ENCODE peak calls at places on chromosomes 2 and 18, in seven cellular contexts. K, D, E, M, G, N and V are unnamed samples.

GRCh38 chr2:14761118-14761517 is 128.6 kb downstream of the LRATD1 start:
- DNase-seq in M (no peak), K (no peak), D (no peak), E (no peak), G (no peak), N (no peak), V (no peak)

GRCh38 chr2:33111002-33111446 is 164.3 kb downstream of the LTBP1 start:
- DNase-seq in G (no peak), E (no peak), D (no peak), K (no peak), N (no peak), M (no peak), V (no peak)

GRCh38 chr2:232365621-232366321 is 12.8 kb upstream of the ALPP start:
- DNase-seq in K (peak; percentile 52), E (no peak), M (peak; percentile 51), D (no peak), N (peak; percentile 24), G (peak; percentile 45), V (no peak)

GRCh38 chr2:111155610-111156009 is 34.9 kb downstream of the BCL2L11 start:
- DNase-seq in E (no peak), N (no peak), M (no peak), K (no peak), G (no peak), D (no peak), V (no peak)

GRCh38 chr18:6731197-6731596 is 1.7 kb downstream of the ARHGAP28 start:
- DNase-seq in E (no peak), M (no peak), N (no peak), G (no peak), D (no peak), K (no peak), V (no peak)

GRCh38 chr2:212723226-212723625 is 184.6 kb upstream of the ERBB4 start:
- DNase-seq in E (no peak), G (no peak), N (no peak), M (no peak), D (no peak), K (no peak), V (no peak)

GRCh38 chr18:9708057-9708881 is at the start of gene RAB31:
- DNase-seq in M (peak; percentile 94), D (no peak), K (peak; percentile 44), E (peak; percentile 74), G (peak; percentile 97), N (peak; percentile 97), V (peak; percentile 51)

GRCh38 chr18:79503891-79504475 is 108.3 kb downstream of the NFATC1 start:
- DNase-seq in G (no peak), N (no peak), K (no peak), E (peak; percentile 3), D (no peak), M (no peak), V (no peak)

GRCh38 chr2:198315791-198316190 is 511.4 kb downstream of the PLCL1 start:
- DNase-seq in G (no peak), D (no peak), E (no peak), K (no peak), N (no peak), M (no peak), V (no peak)

GRCh38 chr2:151762694-151763093 is 28.4 kb upstream of the NEB start:
- DNase-seq in G (no peak), E (no peak), K (no peak), M (no peak), D (no peak), N (peak; percentile 35), V (no peak)

GRCh38 chr2:172128484-172128883 is 25.8 kb upstream of the DLX2 start:
- DNase-seq in N (no peak), M (no peak), E (no peak), G (no peak), K (no peak), D (no peak), V (no peak)

GRCh38 chr2:148259674-148260073 is 238.8 kb downstream of the MBD5 start:
- DNase-seq in N (peak; percentile 12), G (no peak), M (no peak), E (no peak), K (no peak), D (no peak), V (no peak)

GRCh38 chr18:8176554-8176953 is 432.7 kb upstream of the RAB12 start:
- DNase-seq in K (no peak), D (no peak), E (no peak), N (no peak), G (no peak), M (no peak), V (no peak)

GRCh38 chr2:144128104-144128746 is 391.7 kb downstream of the ZEB2 start:
- DNase-seq in G (no peak), D (no peak), E (no peak), K (no peak), N (no peak), M (no peak), V (no peak)

GRCh38 chr18:79531386-79531785 is 135.7 kb downstream of the NFATC1 start:
- DNase-seq in N (no peak), G (no peak), E (peak; percentile 3), D (no peak), M (peak; percentile 62), K (no peak), V (peak; percentile 10)

GRCh38 chr2:3169106-3169870 is 208.3 kb downstream of the EIPR1 start:
- DNase-seq in D (no peak), M (peak; percentile 45), G (no peak), K (no peak), E (peak; percentile 1), N (no peak), V (no peak)

GRCh38 chr2:171411791-171412483 is 21.9 kb downstream of the METTL8 start:
- DNase-seq in D (no peak), K (no peak), M (no peak), E (no peak), G (no peak), N (no peak), V (no peak)

DNA sequence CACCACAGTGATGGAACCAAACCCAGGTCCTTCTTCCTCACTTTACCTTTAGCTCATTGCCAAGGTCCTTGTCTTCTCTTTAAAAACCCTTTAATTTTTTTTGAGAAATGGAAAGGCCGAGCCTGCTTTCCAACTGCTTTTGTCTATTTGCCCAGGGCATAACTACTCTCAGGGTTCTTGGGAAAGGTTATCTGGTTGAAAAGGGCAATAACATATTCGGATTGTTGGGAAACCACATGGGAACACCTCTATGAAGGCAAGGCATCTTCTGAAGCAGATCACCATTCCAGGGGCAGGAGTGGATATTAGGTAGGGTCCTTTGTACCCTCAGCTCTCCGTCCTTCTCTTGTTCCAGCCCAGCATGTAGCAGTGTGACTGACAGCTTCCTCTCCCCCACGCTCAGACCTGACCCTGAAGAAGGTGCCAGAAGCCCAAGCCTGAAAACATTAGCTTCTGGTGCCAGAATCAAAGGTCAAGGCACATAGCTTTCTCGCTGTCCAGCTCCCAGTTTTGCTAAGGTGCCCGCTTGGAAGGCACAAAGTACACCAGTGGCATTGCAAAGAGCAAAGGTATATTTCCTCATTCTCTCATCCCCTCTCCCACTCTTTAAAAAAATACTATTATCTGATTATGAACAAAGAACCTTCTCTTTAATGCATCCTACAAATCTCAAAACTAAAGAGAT is 123.2 kb upstream of the LINC00305 start:
- DNase-seq in D (no peak), G (no peak), N (no peak), K (no peak), M (no peak), E (no peak), V (no peak)
- H3K27ac ChIP-seq in D (no peak overlapping the region), G (no peak overlapping the region), N (no peak overlapping the region), K (no peak overlapping the region), M (no peak overlapping the region), E (no peak overlapping the region), V (no peak overlapping the region)

DNA sequence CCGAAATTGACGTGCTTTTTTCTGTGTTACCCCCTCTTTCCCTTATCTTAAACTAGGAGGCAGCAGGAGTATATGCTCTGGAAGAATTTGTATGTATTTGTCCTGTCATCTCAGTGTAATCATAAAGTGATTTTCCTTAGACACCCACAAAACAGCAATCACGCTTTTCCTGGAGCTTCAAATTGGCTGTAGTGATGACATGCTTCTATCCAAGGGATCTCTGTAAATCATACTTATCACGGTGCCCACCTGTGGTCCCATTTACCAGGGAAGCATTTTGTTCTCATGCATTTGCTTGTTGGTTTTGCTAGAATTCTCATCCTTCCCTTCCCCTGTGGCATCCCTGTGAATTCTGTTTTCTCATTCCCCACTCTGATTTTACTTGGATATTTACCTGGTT is 220.8 kb upstream of the THUMPD2 start:
- DNase-seq in D (no peak), K (no peak), E (no peak), N (no peak), G (no peak), M (no peak), V (no peak)
- TF ChIP-seq EP300 in D (no peak), K (no peak), E (no peak), N (no peak), G (no peak), M (no peak), V (no peak)

DNA sequence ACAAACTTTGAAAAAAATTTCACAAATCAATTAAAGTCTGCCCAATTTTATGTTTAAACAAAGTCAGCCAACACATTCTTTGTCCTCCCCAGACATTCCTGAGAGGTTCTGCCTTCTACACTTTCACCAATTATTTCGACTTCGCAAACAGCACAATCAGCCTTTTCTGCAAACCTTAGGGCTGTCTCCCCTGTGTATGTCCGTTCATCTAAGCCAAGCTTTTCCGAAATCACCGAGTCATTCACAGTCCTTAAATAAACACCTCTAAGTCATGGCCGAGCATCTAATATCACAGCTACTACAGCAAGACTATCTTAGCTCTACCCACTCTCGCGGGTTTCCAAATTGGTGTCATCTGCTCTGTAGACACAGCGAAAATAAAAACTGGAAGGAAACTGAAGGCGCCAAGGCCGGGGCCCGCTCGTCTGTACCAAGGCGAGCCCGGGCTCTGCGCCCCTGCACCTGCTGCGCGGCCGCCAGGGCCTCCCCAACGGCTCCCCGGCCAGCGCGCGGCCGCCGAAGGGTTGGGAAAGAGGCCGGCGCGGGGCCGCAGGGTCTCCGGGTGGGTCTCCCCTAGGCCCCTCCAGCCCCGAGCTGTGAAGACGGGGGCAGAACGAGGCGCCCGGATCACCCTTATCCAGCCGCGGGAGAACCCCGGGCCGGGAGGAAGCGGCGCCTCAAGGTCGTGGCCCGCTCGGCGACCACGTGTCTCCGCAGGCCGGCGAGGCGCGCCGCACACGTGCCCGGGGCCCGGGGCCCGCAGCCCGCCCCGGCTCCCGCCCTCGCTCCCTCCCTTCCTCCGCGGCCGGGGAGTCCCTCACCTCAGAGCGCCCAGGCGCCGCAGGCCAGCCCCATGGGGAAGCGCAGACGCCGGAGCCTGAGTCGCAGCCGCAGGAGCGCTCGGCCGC is 573 bp downstream of the ODC1 start:
- DNase-seq in K (peak; percentile 25), M (no peak), E (peak; percentile 69), D (peak; percentile 15), G (no peak), N (peak; percentile 80), V (peak; percentile 24)
- TF ChIP-seq POLR2A in K (no peak), M (no peak), E (no peak), D (no peak), G (no peak), N (no peak), V (no peak)

DNA sequence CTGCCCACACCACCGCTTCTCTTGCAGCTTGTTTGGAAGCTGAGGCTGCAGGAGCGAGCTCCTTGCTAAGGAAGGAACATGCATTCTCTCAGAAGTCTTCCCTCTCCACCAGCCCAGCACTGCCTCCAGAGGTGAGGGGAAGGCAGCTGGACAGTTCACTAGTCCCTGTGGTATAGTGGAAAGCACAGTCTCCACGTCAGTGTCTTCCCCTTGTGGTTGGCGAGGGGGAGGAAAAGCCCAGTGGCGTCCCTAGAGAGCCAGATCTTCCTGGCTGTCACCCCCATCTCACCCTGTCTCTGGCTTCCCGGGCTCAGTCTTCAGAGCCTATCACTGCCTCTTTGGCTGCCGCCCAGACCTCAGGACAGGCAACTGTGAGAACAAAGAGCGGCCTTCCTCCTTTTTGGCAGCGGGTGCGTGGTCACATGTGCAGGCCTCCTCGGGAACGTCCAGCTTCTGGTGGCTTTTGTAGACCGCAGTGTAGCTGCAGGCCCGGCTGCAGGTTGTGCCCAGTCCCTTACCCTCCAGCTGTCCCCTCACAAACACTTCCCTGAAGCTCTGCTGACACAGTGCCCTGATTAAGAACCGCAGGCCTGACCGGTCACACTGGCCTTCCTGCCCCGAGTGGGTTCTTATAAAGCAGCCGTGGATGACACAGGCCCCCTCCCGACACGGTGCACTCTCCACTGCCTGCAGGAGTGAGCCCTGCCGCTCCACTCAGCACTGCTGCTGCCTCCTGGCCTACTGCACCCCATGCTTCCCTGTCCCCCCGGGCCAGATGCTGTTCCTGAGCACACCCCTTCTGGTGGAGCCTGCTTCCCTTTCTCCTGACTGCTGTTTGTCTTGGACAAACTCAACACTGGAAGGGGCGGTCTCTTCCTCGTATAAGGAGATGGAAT is 90.9 kb downstream of the RNF144A start:
- DNase-seq in G (peak; percentile 71), M (peak; percentile 93), N (peak; percentile 85), K (no peak), D (peak; percentile 16), E (peak; percentile 73), V (peak; percentile 91)
- H3K27ac ChIP-seq in G (peak overlapping the region; percentile 69), M (peak overlapping the region; percentile 73), N (no peak overlapping the region), K (no peak overlapping the region), D (no peak overlapping the region), E (peak overlapping the region; percentile 37), V (no peak overlapping the region)